ENCODE peak calls at places on chromosomes 2 and 18, in nine cellular contexts. Z is cardiac muscle cell, R is tibial artery, A is heart left ventricle, P is right atrium auricular region, M is Peyer's patch, N is SK-N-SH, F is astrocyte, U is tibial nerve. Y is an unnamed sample. For H3K27me3 and H3K9me3, the result is how much of the 10 kb centered on the place peaks cover.

GRCh38 chr2:136310797-136311558 is 193.0 kb upstream of the CXCR4 start:
- DNase-seq in Z (no peak), U (no peak), R (no peak), P (no peak), N (no peak), M (no peak), F (no peak), A (no peak), Y (no peak)

GRCh38 chr2:229715895-229716507 is 1.6 kb upstream of the DNER start:
- DNase-seq in A (no peak), F (no peak), N (peak), M (no peak), U (no peak), R (no peak), P (no peak), Z (peak), Y (peak)

GRCh38 chr2:191740016-191740419 is 62.1 kb downstream of the NABP1 start:
- DNase-seq in P (no peak), U (no peak), F (peak), N (no peak), Z (no peak), A (no peak), R (no peak), M (no peak), Y (no peak)

GRCh38 chr2:71710367-71710766 is 257.0 kb downstream of the DYSF start:
- DNase-seq in F (no peak), N (no peak), Z (no peak), P (no peak), A (no peak), R (no peak), U (no peak), M (no peak), Y (no peak)

GRCh38 chr2:237566401-237567235 is at the start of gene PRLH:
- DNase-seq in N (no peak), A (peak), Z (no peak), R (no peak), U (no peak), P (no peak), M (no peak), F (no peak), Y (no peak)

GRCh38 chr2:227612546-227613271 is 1.9 kb downstream of the SCYGR3 start:
- DNase-seq in M (no peak), F (no peak), A (no peak), Z (no peak), R (no peak), P (no peak), U (no peak), N (no peak), Y (no peak)

GRCh38 chr18:159037-159652 is 788 bp downstream of the USP14 start:
- DNase-seq in P (no peak), F (no peak), U (no peak), R (no peak), M (no peak), A (no peak), N (peak), Z (peak), Y (no peak)

GRCh38 chr2:147389218-147389617 is 455.6 kb upstream of the ACVR2A start:
- DNase-seq in N (no peak), U (no peak), R (no peak), P (no peak), M (no peak), F (no peak), Z (no peak), A (no peak), Y (no peak)

GRCh38 chr2:101440127-101440738 is 34.7 kb downstream of the RFX8 start:
- DNase-seq in N (peak), A (peak), Z (peak), U (no peak), P (no peak), R (no peak), F (peak), M (no peak), Y (no peak)

GRCh38 chr2:73451263-73451972 is 65.8 kb downstream of the ALMS1 start:
- DNase-seq in N (no peak), F (no peak), M (no peak), U (no peak), A (no peak), Z (no peak), P (no peak), R (no peak), Y (no peak)

GRCh38 chr2:12213222-12213621 is 466.8 kb downstream of the LPIN1 start:
- DNase-seq in R (no peak), P (no peak), Z (no peak), N (no peak), M (no peak), U (no peak), A (no peak), F (peak), Y (peak)

GRCh38 chr2:85133751-85134254 is 611 bp downstream of the TCF7L1 start:
- DNase-seq in N (peak), Z (peak), R (peak), U (no peak), M (no peak), P (peak), A (peak), F (no peak), Y (peak)

GRCh38 chr2:190344275-190344827 is 962 bp downstream of the INPP1 start:
- DNase-seq in R (peak), M (peak), A (peak), Z (no peak), F (no peak), U (peak), N (no peak), P (peak), Y (no peak)

GRCh38 chr18:2955966-2956521 is 56.9 kb downstream of the LPIN2 start:
- DNase-seq in F (no peak), M (no peak), U (no peak), P (no peak), N (no peak), R (no peak), Z (peak), A (no peak), Y (no peak)

GRCh38 chr2:112710956-112711355 is 9.9 kb upstream of the NT5DC4 start:
- DNase-seq in A (no peak), U (no peak), N (no peak), R (no peak), M (no peak), Z (no peak), P (peak), F (no peak), Y (no peak)

GRCh38 chr2:190863946-190864345 is 16.7 kb upstream of the GLS start:
- DNase-seq in A (no peak), U (no peak), Z (no peak), N (no peak), R (no peak), F (no peak), P (no peak), M (no peak), Y (no peak)

GRCh38 chr2:234308814-234309195 is 188.1 kb downstream of the ARL4C start:
- DNase-seq in M (peak), Z (peak), R (peak), U (no peak), A (no peak), F (peak), N (no peak), P (peak), Y (peak)

GRCh38 chr2:220452561-220452960 is 825.1 kb downstream of the SLC4A3 start:
- DNase-seq in P (no peak), Z (no peak), N (no peak), M (no peak), A (no peak), R (no peak), F (no peak), U (no peak), Y (no peak)

GRCh38 chr18:24630346-24630880 is 170.0 kb downstream of the HRH4 start:
- DNase-seq in Z (no peak), P (no peak), R (no peak), N (no peak), U (no peak), M (no peak), A (no peak), F (no peak), Y (no peak)

GRCh38 chr2:64586883-64587481 is 62.9 kb downstream of the AFTPH start:
- DNase-seq in M (no peak), F (peak), U (no peak), P (no peak), R (no peak), Z (peak), A (no peak), N (no peak), Y (no peak)

GRCh38 chr2:2828774-2829368 is 497.8 kb upstream of the MYT1L start:
- DNase-seq in F (no peak), U (no peak), M (no peak), Z (peak), P (peak), N (no peak), R (no peak), A (peak), Y (no peak)

GRCh38 chr2:117523267-117523666 is 291.2 kb upstream of the DDX18 start:
- DNase-seq in P (peak), F (no peak), A (peak), Z (peak), R (peak), U (peak), M (no peak), N (peak), Y (peak)

GRCh38 chr18:44636241-44636640 is 44.4 kb upstream of the SETBP1 start:
- DNase-seq in M (no peak), A (no peak), F (no peak), N (no peak), R (no peak), P (no peak), Z (no peak), U (no peak), Y (no peak)

GRCh38 chr2:124309563-124310138 is 284.6 kb downstream of the CNTNAP5 start:
- DNase-seq in M (no peak), R (no peak), A (no peak), Z (no peak), F (no peak), P (no peak), U (no peak), N (peak), Y (no peak)

GRCh38 chr2:168320267-168320666 is 72.9 kb upstream of the STK39 start:
- DNase-seq in F (no peak), Z (no peak), A (no peak), M (no peak), U (no peak), N (no peak), R (no peak), P (no peak), Y (no peak)

GRCh38 chr2:68594674-68595492 is 48.5 kb upstream of the PROKR1 start:
- DNase-seq in N (peak), F (peak), U (no peak), Z (peak), R (no peak), P (no peak), A (peak), M (peak), Y (peak)

GRCh38 chr2:190718652-190719526 is 70.0 kb downstream of the NAB1 start:
- DNase-seq in A (peak), P (peak), M (no peak), R (no peak), F (peak), Z (peak), U (no peak), N (peak), Y (peak)

GRCh38 chr2:168466834-168467565 is 10.9 kb downstream of the CERS6 start:
- DNase-seq in R (no peak), F (no peak), U (no peak), P (no peak), A (no peak), M (no peak), Z (no peak), N (no peak), Y (no peak)

GRCh38 chr2:16958266-16958665 is 292.6 kb upstream of the CYRIA start:
- DNase-seq in R (no peak), M (no peak), F (no peak), Z (no peak), U (no peak), P (no peak), A (no peak), N (no peak), Y (no peak)

GRCh38 chr18:51153659-51154371 is 43.7 kb downstream of the MEX3C start:
- DNase-seq in U (no peak), P (no peak), A (no peak), N (peak), R (no peak), F (no peak), M (peak), Z (no peak), Y (no peak)

GRCh38 chr2:98880266-98881152 is 55.5 kb downstream of the CRACDL start:
- DNase-seq in Z (no peak), F (no peak), P (peak), N (no peak), R (no peak), M (no peak), A (no peak), U (no peak), Y (no peak)

GRCh38 chr18:68428026-68428425 is 286.9 kb downstream of the TMX3 start:
- DNase-seq in N (no peak), F (peak), P (no peak), R (no peak), A (peak), U (no peak), Z (peak), M (no peak), Y (peak)

GRCh38 chr2:10520154-10520553 is 72.0 kb upstream of the ODC1 start:
- DNase-seq in R (no peak), P (no peak), Z (no peak), M (no peak), F (no peak), U (no peak), A (no peak), N (no peak), Y (no peak)

GRCh38 chr18:29184654-29185053 is 1007.7 kb upstream of the CDH2 start:
- DNase-seq in F (peak), N (no peak), U (no peak), Z (peak), P (no peak), R (no peak), M (no peak), A (no peak), Y (no peak)

GRCh38 chr2:70988151-70988550 is 6.5 kb downstream of the TEX261 start:
- DNase-seq in N (no peak), M (peak), R (no peak), A (no peak), Z (peak), F (no peak), U (no peak), P (peak), Y (no peak)

DNA sequence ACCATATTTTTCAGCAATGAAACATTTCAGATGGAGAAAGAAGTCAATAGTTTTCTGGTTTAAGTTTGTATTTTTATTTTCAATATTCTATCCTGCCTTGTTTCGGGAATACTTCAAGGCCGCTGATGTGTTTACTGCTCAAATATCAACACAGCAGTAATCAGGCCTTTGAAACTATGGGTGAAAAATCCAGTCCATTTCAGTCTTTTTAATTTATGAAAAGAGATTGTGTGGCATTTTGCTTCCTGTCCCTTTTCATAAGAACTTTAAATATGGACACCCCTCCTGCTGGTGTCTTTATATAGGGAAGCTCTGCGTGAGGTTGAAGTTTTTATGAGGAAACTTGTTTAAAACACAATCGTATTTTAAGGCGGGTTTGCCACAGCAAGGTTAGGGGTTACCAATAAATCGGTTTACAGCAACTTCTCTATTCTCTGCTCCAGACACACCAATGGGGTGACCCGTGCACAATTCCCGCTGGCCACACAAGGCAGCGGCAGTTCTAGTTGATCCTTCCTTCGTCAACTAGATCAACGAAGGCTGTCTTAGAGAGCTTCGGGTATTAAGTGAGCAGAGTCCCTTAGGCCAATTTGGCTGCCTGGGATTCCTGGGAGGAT is 1.2 kb upstream of the TANC1 start:
- DNase-seq in M (no peak), P (no peak), N (peak), F (no peak), A (no peak), R (no peak), Z (no peak), U (no peak), Y (no peak)
- H3K4me3 ChIP-seq in M (no peak), P (peak), N (peak), F (peak), A (peak), R (peak), Z (peak), U (peak), Y (peak)

GRCh38 chr2:108869542-108869941 is 83.0 kb downstream of the CCDC138 start:
- DNase-seq in N (no peak), A (no peak), P (no peak), U (no peak), R (no peak), F (no peak), Z (no peak), M (no peak), Y (no peak)
- H3K27me3 ChIP-seq in N (under half), A (under half), P (under half), U (under half), R (under half), F (under half), Z (under half), M (under half), Y (under half)

GRCh38 chr2:176163655-176164021 is 6.5 kb downstream of the HOXD3 start:
- DNase-seq in P (no peak), N (no peak), M (no peak), A (no peak), U (no peak), R (no peak), F (no peak), Z (no peak), Y (no peak)

GRCh38 chr2:176162911-176163654 is 6.0 kb downstream of the HOXD3 start:
- DNase-seq in F (peak), P (no peak), U (no peak), A (no peak), M (no peak), R (no peak), N (no peak), Z (no peak), Y (no peak)

GRCh38 chr2:176164803-176165597 is 7.9 kb downstream of the HOXD3 start:
- DNase-seq in N (no peak), F (peak), U (no peak), P (no peak), Z (no peak), A (no peak), R (no peak), M (no peak), Y (no peak)

GRCh38 chr2:176165598-176166055 is 8.5 kb downstream of the HOXD3 start:
- DNase-seq in N (no peak), F (peak), M (no peak), R (no peak), U (no peak), P (no peak), Z (no peak), A (no peak), Y (no peak)

DNA sequence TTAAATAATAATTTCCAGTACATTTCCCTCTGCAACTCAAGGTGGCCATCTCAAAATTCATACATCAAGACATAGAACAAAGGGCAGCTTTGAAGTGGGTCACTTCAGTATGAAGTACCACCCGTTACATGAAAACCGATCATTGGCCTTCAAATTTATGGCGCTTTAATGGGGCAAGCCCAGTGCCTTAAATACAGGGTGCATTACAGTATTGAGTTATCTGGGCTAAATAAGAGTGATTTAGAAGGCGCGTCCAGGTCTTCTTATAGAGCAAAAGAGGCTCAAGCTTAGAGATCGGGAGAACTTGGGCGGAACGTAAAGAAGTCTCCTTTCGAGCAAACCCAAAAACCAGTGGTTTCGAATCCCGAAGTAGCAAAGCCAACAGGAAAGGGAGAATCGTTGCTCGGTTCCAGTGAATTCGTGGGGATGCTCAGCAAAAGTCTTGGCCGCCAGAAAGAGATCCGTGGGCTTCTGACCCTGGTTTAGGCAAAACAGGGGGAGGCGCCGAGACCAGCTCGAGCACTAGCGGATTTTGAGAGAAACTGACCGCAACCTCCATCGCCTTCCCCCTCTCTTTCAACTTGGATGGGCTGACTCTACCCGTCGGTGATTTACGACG is 7.2 kb downstream of the HOXD3 start:
- DNase-seq in R (no peak), N (no peak), Z (no peak), M (no peak), A (no peak), U (no peak), F (peak), P (no peak), Y (no peak)
- H3K9me3 ChIP-seq in R (under half), N (under half), Z (under half), M (under half), A (under half), U (under half), F (under half), P (under half), Y (under half)

GRCh38 chr2:133755515-133756311 is 187.4 kb upstream of the NCKAP5 start:
- DNase-seq in Z (peak), P (no peak), R (no peak), U (no peak), M (no peak), N (no peak), F (peak), A (no peak), Y (peak)
- H3K4me3 ChIP-seq in Z (no peak), P (no peak), R (no peak), U (no peak), M (no peak), N (no peak), F (no peak), A (no peak), Y (no peak)

DNA sequence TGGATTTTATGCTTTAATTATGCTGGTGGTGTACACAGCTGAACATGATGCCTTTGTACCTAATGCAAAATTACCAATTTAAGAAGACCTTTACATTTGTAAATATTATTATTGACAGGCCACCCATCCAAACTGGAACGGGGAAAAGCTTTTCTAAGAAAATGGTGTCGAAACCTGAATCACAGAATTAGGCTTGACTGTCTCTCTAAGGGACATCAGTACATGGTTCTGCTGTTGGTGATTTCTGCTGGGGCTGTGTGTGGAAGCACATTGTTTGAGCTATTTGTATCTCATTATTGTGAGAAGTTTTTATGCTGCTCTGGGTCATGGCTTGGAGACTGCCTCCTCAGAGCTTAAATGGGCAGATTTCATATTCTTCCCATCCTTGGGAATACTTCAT is 420.9 kb upstream of the POU3F3 start:
- DNase-seq in N (no peak), Z (no peak), R (no peak), P (no peak), F (no peak), M (no peak), A (no peak), U (no peak), Y (no peak)
- H3K27me3 ChIP-seq in N (under half), Z (under half), R (under half), P (under half), F (under half), M (under half), A (under half), U (under half), Y (under half)

GRCh38 chr2:240306185-240306584 is 129.3 kb upstream of the GPC1 start:
- DNase-seq in P (no peak), N (no peak), U (no peak), A (no peak), R (no peak), M (no peak), F (no peak), Z (no peak), Y (no peak)
- H3K9me3 ChIP-seq in P (under half), N (under half), U (under half), A (under half), R (under half), M (under half), F (under half), Z (under half), Y (under half)

DNA sequence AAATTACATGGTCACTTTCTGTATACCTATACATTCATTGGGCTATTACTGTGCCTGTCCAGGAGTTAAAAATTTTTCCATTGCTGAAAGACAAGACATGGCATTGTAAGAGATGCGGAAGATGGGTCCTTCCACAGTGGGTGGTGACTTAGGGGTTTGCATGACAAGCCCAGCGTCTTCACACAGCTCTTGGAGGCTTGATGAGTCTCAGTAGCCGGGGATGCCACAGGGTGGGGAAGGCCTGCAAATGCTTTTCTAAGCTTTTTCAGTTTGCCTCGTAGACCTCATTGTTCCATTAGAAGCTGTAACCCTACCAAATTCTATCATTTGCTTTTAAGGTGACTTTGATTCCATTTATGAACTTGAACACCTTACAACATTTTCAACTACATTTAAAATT is 18.1 kb upstream of the MAPRE3 start:
- DNase-seq in P (no peak), F (no peak), U (no peak), Z (no peak), M (no peak), A (no peak), R (no peak), N (no peak), Y (no peak)
- H3K4me3 ChIP-seq in P (no peak), F (no peak), U (no peak), Z (no peak), M (no peak), A (no peak), R (no peak), N (no peak), Y (no peak)

GRCh38 chr2:5697554-5697953 is 5.4 kb downstream of the SOX11 start:
- DNase-seq in M (no peak), P (no peak), R (no peak), F (peak), A (no peak), U (no peak), Z (no peak), N (no peak), Y (no peak)
- H3K27me3 ChIP-seq in M (under half), P (under half), R (half or more), F (under half), A (under half), U (half or more), Z (under half), N (under half), Y (under half)

Y was measured in MG63.